ENCODE peak calls at places on chromosomes 16 and 17, in nine cellular contexts. J is heart right ventricle, O is right atrium auricular region, K is uterus, C is endodermal cell, S is transverse colon, H is thoracic aorta, I is Panc1, G is A549. X is an unnamed sample. For H3K4me1 and H3K9me3, the result is how much of the 10 kb centered on the place peaks cover.

GRCh38 chr16:35194681-35195080 is 1735.3 kb downstream of the TP53TG3F start:
- DNase-seq in J (no peak), O (no peak), K (no peak), C (no peak), S (no peak), H (no peak), I (no peak), G (no peak), X (no peak)

GRCh38 chr16:54240180-54241125 is 46.1 kb downstream of the IRX3 start:
- DNase-seq in J (no peak), O (no peak), K (no peak), C (no peak), S (no peak), H (no peak), I (no peak), G (no peak), X (no peak)

GRCh38 chr16:69827527-69827926 is 65.4 kb downstream of the WWP2 start:
- DNase-seq in J (peak), O (no peak), K (no peak), C (no peak), S (no peak), H (no peak), I (no peak), G (no peak), X (peak)

GRCh38 chr16:75566889-75567255 is 693 bp downstream of the GABARAPL2 start:
- DNase-seq in J (no peak), O (no peak), K (no peak), C (peak), S (peak), H (no peak), I (no peak), G (no peak), X (peak)

GRCh38 chr17:81190591-81190990 is 24.6 kb upstream of the AATK start:
- DNase-seq in J (no peak), O (no peak), K (no peak), C (no peak), S (no peak), H (no peak), I (no peak), G (no peak), X (peak)

GRCh38 chr16:72990003-72990521 is 57.9 kb downstream of the ZFHX3 start:
- DNase-seq in J (peak), O (peak), K (peak), C (peak), S (peak), H (peak), I (no peak), G (peak), X (no peak)

GRCh38 chr16:56589141-56590039 is at the start of gene MT3:
- DNase-seq in J (peak), O (no peak), K (no peak), C (peak), S (peak), H (no peak), I (no peak), G (no peak), X (peak)

GRCh38 chr17:19243838-19244237 is 6.7 kb downstream of the EPN2 start:
- DNase-seq in J (no peak), O (no peak), K (no peak), C (no peak), S (no peak), H (no peak), I (no peak), G (no peak), X (no peak)

GRCh38 chr16:80681436-80681835 is 123.0 kb downstream of the CDYL2 start:
- DNase-seq in J (no peak), O (no peak), K (no peak), C (no peak), S (no peak), H (no peak), I (no peak), G (no peak), X (no peak)

GRCh38 chr17:31660684-31661083 is 198.4 kb downstream of the COPRS start:
- DNase-seq in J (no peak), O (no peak), K (no peak), C (no peak), S (no peak), H (no peak), I (no peak), G (no peak), X (no peak)

GRCh38 chr16:67555795-67556212 is 6.5 kb upstream of the CTCF start:
- DNase-seq in J (no peak), O (no peak), K (no peak), C (no peak), S (no peak), H (no peak), I (no peak), G (no peak), X (no peak)

GRCh38 chr17:9958586-9959281 is 53.7 kb upstream of the RCVRN start:
- DNase-seq in J (no peak), O (no peak), K (no peak), C (no peak), S (no peak), H (no peak), I (no peak), G (no peak), X (no peak)

GRCh38 chr17:9957244-9957643 is 52.2 kb upstream of the RCVRN start:
- DNase-seq in J (no peak), O (no peak), K (no peak), C (no peak), S (no peak), H (no peak), I (no peak), G (no peak), X (no peak)

GRCh38 chr17:9956474-9957131 is 51.5 kb upstream of the RCVRN start:
- DNase-seq in J (no peak), O (no peak), K (no peak), C (peak), S (no peak), H (no peak), I (no peak), G (no peak), X (no peak)

DNA sequence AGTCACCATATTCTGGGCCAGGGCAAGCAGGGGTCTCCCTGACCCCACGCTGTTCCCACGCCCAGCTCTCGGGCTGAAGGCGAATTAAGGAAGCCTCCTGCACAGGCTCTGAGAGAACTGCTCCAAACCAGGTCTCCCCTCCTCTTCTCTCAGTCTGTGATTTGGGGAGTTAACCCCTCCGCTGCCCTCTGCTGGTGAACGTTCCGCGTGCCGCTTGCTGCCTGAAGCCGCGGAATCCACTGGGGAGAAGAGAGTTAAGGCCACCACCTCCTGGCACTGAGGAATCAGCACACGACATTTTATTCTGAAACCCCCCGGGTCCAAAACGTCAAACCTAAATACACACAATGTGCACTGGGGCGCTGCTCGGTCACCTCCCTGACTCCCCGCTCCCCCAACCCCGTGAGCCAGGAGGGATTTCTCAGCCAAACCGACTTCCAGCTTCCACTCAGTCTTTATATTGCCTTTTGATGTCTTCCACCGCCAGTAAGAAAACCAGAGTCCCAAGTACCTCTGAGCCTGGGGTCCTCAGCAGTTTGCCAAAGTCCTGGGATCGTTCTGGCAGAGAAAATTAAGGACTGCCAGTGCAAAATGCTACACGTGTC is 54.4 kb upstream of the RCVRN start:
- DNase-seq in J (peak), O (no peak), K (peak), C (peak), S (peak), H (no peak), I (no peak), G (peak), X (no peak)
- TF ChIP-seq CTCF in J (peak), O (peak), K (peak), C (peak), S (peak), H (no peak), I (peak), G (peak), X (no peak)

DNA sequence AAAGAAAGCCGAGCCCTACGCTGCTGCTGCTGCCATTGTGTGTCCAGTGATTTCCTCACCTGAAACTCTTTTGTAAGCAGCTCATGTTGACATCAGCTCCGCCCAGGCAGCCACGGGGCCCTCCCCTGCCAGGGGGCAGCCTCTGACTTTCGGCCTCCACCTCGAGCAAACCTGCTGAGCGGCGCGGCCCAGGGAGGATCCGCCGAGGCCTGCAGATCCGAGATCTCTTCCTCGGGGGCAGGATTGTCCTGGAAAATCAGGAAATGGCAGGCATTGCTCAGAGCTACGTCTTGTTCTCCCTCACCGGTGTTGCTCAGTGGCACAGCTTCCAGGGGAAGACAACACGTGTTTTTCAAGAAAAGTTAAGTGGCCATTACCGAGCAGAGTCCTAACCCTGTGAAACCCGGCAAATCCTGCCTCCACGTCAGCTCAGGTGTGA is 35.6 kb upstream of the ZNF750 start:
- DNase-seq in J (no peak), O (no peak), K (no peak), C (peak), S (no peak), H (no peak), I (no peak), G (no peak), X (no peak)
- H3K4me1 ChIP-seq in J (half or more), O (under half), K (under half), C (under half), S (under half), H (under half), I (under half), G (under half), X (under half)

GRCh38 chr16:31764103-31764502 is 109.5 kb upstream of the ZNF267 start:
- DNase-seq in J (no peak), O (no peak), K (no peak), C (no peak), S (no peak), H (no peak), I (no peak), G (no peak), X (no peak)

GRCh38 chr16:31767267-31767666 is 106.3 kb upstream of the ZNF267 start:
- DNase-seq in J (no peak), O (no peak), K (no peak), C (no peak), S (no peak), H (no peak), I (no peak), G (no peak), X (no peak)
- H3K9me3 ChIP-seq in J (half or more), O (under half), K (under half), C (half or more), S (half or more), H (half or more), I (under half), G (half or more), X (under half)

DNA sequence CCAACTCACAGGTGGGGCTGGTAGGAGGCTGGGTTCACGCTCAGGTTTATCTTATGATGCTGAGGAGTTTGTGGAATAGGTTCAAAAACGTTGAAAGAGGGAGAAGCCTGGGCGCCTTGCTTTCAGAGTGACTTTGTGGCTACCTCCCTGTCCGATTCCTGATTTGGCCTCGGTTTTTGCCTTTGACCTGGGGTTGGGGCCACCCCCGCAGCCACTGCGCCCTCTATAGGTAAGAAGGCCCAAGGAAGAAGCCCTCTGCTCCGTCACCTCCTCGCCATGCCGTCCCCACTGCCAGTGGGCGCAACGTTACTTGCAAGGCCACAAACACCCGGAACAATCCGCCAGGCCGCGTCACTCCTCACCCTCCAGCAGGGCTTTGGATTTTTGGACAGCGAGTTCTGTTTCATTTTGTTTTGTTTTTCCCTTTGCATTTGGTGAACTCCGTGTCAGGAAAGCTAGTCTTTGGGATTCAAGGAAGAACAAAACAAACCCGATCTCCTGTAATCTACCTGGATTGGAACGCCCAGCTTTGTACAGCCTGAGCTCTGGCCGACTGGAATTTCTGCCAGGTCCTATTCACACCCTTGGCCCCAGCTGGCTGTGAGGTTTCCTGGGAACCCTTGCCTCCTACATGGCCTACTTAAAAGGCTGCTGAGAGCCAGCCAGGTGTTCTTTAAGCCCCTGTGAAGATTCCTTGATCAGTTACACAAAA is 60.7 kb downstream of the TBC1D16 start:
- DNase-seq in J (no peak), O (no peak), K (no peak), C (peak), S (no peak), H (no peak), I (no peak), G (no peak), X (no peak)
- TF ChIP-seq CTCF in J (peak), O (no peak), K (no peak), C (peak), S (no peak), H (no peak), I (no peak), G (peak), X (peak)

DNA sequence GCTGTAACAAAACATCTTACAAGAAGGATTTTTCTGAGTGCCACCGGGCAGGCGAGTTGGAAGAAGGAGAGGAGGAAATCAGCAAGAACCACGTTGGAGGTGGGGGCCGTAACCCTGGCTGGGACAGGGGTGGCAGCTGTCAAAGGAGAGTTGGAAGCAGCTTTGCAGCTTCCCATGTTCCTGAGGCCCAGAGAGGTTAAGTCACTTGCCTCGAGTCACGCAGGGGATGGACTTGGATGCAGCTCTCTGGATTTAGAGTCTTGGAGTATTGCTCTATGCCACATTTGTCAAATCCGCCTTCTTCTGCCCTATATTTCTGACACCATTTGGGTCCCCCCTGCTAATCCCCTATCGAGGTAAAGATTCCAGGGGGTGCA is 83.0 kb upstream of the CIBAR2 start:
- DNase-seq in J (no peak), O (no peak), K (no peak), C (no peak), S (no peak), H (no peak), I (no peak), G (no peak), X (no peak)
- H3K4me1 ChIP-seq in J (half or more), O (under half), K (under half), C (under half), S (under half), H (under half), I (under half), G (under half), X (under half)

GRCh38 chr17:73271078-73271477 is 9.4 kb upstream of the CPSF4L start:
- DNase-seq in J (no peak), O (no peak), K (no peak), C (no peak), S (peak), H (no peak), I (no peak), G (no peak), X (no peak)

GRCh38 chr17:73274490-73274889 is 12.8 kb upstream of the CPSF4L start:
- DNase-seq in J (no peak), O (no peak), K (no peak), C (no peak), S (no peak), H (no peak), I (no peak), G (no peak), X (no peak)

GRCh38 chr17:73269791-73270190 is 8.1 kb upstream of the CPSF4L start:
- DNase-seq in J (no peak), O (no peak), K (no peak), C (no peak), S (no peak), H (no peak), I (no peak), G (no peak), X (no peak)

GRCh38 chr17:73269329-73269615 is 7.6 kb upstream of the CPSF4L start:
- DNase-seq in J (no peak), O (no peak), K (no peak), C (no peak), S (no peak), H (no peak), I (no peak), G (no peak), X (no peak)

GRCh38 chr17:73272906-73273218 is 11.2 kb upstream of the CPSF4L start:
- DNase-seq in J (no peak), O (no peak), K (no peak), C (no peak), S (no peak), H (no peak), I (no peak), G (no peak), X (no peak)
- H3K9me3 ChIP-seq in J (under half), O (under half), K (under half), C (under half), S (under half), H (under half), I (under half), G (under half), X (under half)

GRCh38 chr17:17750881-17751280 is 69.6 kb downstream of the RAI1 start:
- DNase-seq in J (no peak), O (no peak), K (no peak), C (no peak), S (peak), H (no peak), I (no peak), G (no peak), X (no peak)

GRCh38 chr17:17752822-17753448 is 71.7 kb downstream of the RAI1 start:
- DNase-seq in J (no peak), O (no peak), K (no peak), C (peak), S (no peak), H (no peak), I (no peak), G (no peak), X (no peak)

GRCh38 chr17:17751489-17751995 is 70.3 kb downstream of the RAI1 start:
- DNase-seq in J (no peak), O (no peak), K (no peak), C (peak), S (no peak), H (no peak), I (no peak), G (no peak), X (no peak)

GRCh38 chr17:17749921-17750320 is 68.7 kb downstream of the RAI1 start:
- DNase-seq in J (no peak), O (no peak), K (peak), C (peak), S (peak), H (no peak), I (no peak), G (peak), X (peak)

DNA sequence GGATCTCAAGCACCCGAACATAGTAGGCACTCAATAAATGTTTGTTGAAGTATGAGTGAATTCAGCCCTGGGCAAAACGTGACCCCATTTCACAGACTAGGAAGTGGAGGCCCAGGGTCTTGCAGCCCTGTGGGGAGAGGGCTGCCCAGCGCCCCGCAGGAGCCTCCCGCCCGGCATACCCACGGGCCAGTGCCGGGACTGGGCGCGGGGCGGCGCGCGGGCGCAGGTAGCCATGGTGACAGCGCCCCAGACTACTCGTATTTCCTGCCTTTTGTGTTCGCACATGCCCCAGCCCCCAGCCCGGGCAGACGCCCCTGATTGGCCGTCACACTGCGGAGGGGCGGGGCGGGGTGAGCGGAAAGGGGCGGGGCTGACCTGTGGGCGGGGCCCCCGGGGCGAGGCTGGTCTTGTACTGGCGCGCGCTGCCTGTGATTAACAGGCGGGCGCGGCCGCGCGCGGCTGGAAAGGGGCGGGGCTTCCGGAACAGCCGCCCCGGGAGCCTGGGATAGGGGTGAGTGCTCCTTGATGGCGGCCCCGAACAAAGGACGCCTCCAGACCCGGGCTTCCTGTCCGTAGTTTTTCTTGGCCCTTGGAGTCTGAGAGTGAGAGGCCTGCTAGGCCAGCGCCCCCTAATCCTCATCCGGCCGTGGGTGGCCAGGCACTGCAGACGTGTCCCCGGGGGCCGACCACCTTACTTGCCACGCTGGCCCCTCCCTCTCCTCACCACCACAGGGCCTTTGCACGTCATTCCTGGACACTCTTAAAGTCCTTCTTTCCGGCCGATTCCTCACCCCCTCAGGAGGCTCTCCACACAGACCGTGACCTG is 71.0 kb downstream of the RAI1 start:
- DNase-seq in J (peak), O (peak), K (peak), C (peak), S (peak), H (peak), I (peak), G (peak), X (peak)
- TF ChIP-seq CTCF in J (peak), O (peak), K (peak), C (peak), S (no peak), H (peak), I (no peak), G (peak), X (no peak)